ENCODE peak calls at places on chromosomes 3 and 15, in seven cellular contexts. One of them, this sample, is unnamed.

GRCh38 chr3:139585820-139586219 is 46.3 kb upstream of the RBP1 start:
- DNase-seq in PC-9: no peak
- DNase-seq in CD4-positive, alpha-beta memory T cell: no peak
- DNase-seq in psoas muscle: no peak
- DNase-seq in dorsolateral prefrontal cortex: no peak
- DNase-seq in Panc1: no peak
- DNase-seq in heart left ventricle: no peak
- DNase-seq in this sample: no peak

GRCh38 chr15:86653344-86654192 is 573.9 kb downstream of the AGBL1 start:
- DNase-seq in PC-9: no peak
- DNase-seq in CD4-positive, alpha-beta memory T cell: peak; percentile 48
- DNase-seq in psoas muscle: no peak
- DNase-seq in dorsolateral prefrontal cortex: no peak
- DNase-seq in Panc1: no peak
- DNase-seq in heart left ventricle: no peak
- DNase-seq in this sample: no peak

GRCh38 chr3:129039271-129040038 is 21.1 kb upstream of the GP9 start:
- DNase-seq in PC-9: peak; percentile 48
- DNase-seq in CD4-positive, alpha-beta memory T cell: no peak
- DNase-seq in psoas muscle: no peak
- DNase-seq in dorsolateral prefrontal cortex: no peak
- DNase-seq in Panc1: no peak
- DNase-seq in heart left ventricle: no peak
- DNase-seq in this sample: peak; percentile 40

GRCh38 chr15:60592386-60593339 is 113.7 kb upstream of the ICE2 start:
- DNase-seq in PC-9: peak; percentile 67
- DNase-seq in CD4-positive, alpha-beta memory T cell: peak; percentile 91
- DNase-seq in psoas muscle: peak; percentile 88
- DNase-seq in dorsolateral prefrontal cortex: peak; percentile 84
- DNase-seq in Panc1: no peak
- DNase-seq in heart left ventricle: peak; percentile 90
- DNase-seq in this sample: peak; percentile 61

GRCh38 chr3:105388199-105388598 is 21.5 kb downstream of the ALCAM start:
- DNase-seq in PC-9: no peak
- DNase-seq in CD4-positive, alpha-beta memory T cell: no peak
- DNase-seq in psoas muscle: no peak
- DNase-seq in dorsolateral prefrontal cortex: no peak
- DNase-seq in Panc1: no peak
- DNase-seq in heart left ventricle: no peak
- DNase-seq in this sample: no peak

GRCh38 chr3:193744048-193744821 is 151.2 kb downstream of the OPA1 start:
- DNase-seq in PC-9: no peak
- DNase-seq in CD4-positive, alpha-beta memory T cell: no peak
- DNase-seq in psoas muscle: no peak
- DNase-seq in dorsolateral prefrontal cortex: no peak
- DNase-seq in Panc1: no peak
- DNase-seq in heart left ventricle: no peak
- DNase-seq in this sample: no peak

GRCh38 chr3:114646521-114646920 is 352.7 kb downstream of the TIGIT start:
- DNase-seq in PC-9: no peak
- DNase-seq in CD4-positive, alpha-beta memory T cell: no peak
- DNase-seq in psoas muscle: no peak
- DNase-seq in dorsolateral prefrontal cortex: no peak
- DNase-seq in Panc1: no peak
- DNase-seq in heart left ventricle: no peak
- DNase-seq in this sample: no peak

GRCh38 chr15:74662064-74662860 is 33.6 kb downstream of the EDC3 start:
- DNase-seq in PC-9: no peak
- DNase-seq in CD4-positive, alpha-beta memory T cell: no peak
- DNase-seq in psoas muscle: no peak
- DNase-seq in dorsolateral prefrontal cortex: no peak
- DNase-seq in Panc1: no peak
- DNase-seq in heart left ventricle: no peak
- DNase-seq in this sample: no peak

GRCh38 chr3:88231207-88231606 is 81.4 kb downstream of the C3orf38 start:
- DNase-seq in PC-9: no peak
- DNase-seq in CD4-positive, alpha-beta memory T cell: no peak
- DNase-seq in psoas muscle: no peak
- DNase-seq in dorsolateral prefrontal cortex: no peak
- DNase-seq in Panc1: no peak
- DNase-seq in heart left ventricle: no peak
- DNase-seq in this sample: no peak

GRCh38 chr3:36957862-36958686 is 13.2 kb upstream of the TRANK1 start:
- DNase-seq in PC-9: no peak
- DNase-seq in CD4-positive, alpha-beta memory T cell: no peak
- DNase-seq in psoas muscle: no peak
- DNase-seq in dorsolateral prefrontal cortex: no peak
- DNase-seq in Panc1: no peak
- DNase-seq in heart left ventricle: no peak
- DNase-seq in this sample: no peak

GRCh38 chr15:68510558-68510957 is 68.2 kb upstream of the CORO2B start:
- DNase-seq in PC-9: no peak
- DNase-seq in CD4-positive, alpha-beta memory T cell: no peak
- DNase-seq in psoas muscle: no peak
- DNase-seq in dorsolateral prefrontal cortex: no peak
- DNase-seq in Panc1: no peak
- DNase-seq in heart left ventricle: no peak
- DNase-seq in this sample: no peak

GRCh38 chr15:101607102-101607501 is 45.1 kb downstream of the TM2D3 start:
- DNase-seq in PC-9: no peak
- DNase-seq in CD4-positive, alpha-beta memory T cell: no peak
- DNase-seq in psoas muscle: no peak
- DNase-seq in dorsolateral prefrontal cortex: no peak
- DNase-seq in Panc1: no peak
- DNase-seq in heart left ventricle: no peak
- DNase-seq in this sample: no peak

GRCh38 chr3:191369081-191370010 is 39.0 kb upstream of the UTS2B start:
- DNase-seq in PC-9: no peak
- DNase-seq in CD4-positive, alpha-beta memory T cell: no peak
- DNase-seq in psoas muscle: no peak
- DNase-seq in dorsolateral prefrontal cortex: no peak
- DNase-seq in Panc1: no peak
- DNase-seq in heart left ventricle: no peak
- DNase-seq in this sample: no peak

GRCh38 chr3:127019449-127019848 is 36.5 kb downstream of the PLXNA1 start:
- DNase-seq in PC-9: peak; percentile 65
- DNase-seq in CD4-positive, alpha-beta memory T cell: no peak
- DNase-seq in psoas muscle: no peak
- DNase-seq in dorsolateral prefrontal cortex: no peak
- DNase-seq in Panc1: no peak
- DNase-seq in heart left ventricle: no peak
- DNase-seq in this sample: no peak

GRCh38 chr3:126983653-126984390 is 907 bp downstream of the PLXNA1 start:
- DNase-seq in PC-9: peak; percentile 66
- DNase-seq in CD4-positive, alpha-beta memory T cell: peak; percentile 30
- DNase-seq in psoas muscle: no peak
- DNase-seq in dorsolateral prefrontal cortex: no peak
- DNase-seq in Panc1: no peak
- DNase-seq in heart left ventricle: no peak
- DNase-seq in this sample: peak; percentile 39

GRCh38 chr15:82858932-82859331 is 49.5 kb downstream of the WHAMM start:
- DNase-seq in PC-9: no peak
- DNase-seq in CD4-positive, alpha-beta memory T cell: no peak
- DNase-seq in psoas muscle: no peak
- DNase-seq in dorsolateral prefrontal cortex: no peak
- DNase-seq in Panc1: no peak
- DNase-seq in heart left ventricle: no peak
- DNase-seq in this sample: no peak

GRCh38 chr15:78878356-78878755 is 5.7 kb downstream of the MORF4L1 start:
- DNase-seq in PC-9: no peak
- DNase-seq in CD4-positive, alpha-beta memory T cell: no peak
- DNase-seq in psoas muscle: no peak
- DNase-seq in dorsolateral prefrontal cortex: no peak
- DNase-seq in Panc1: no peak
- DNase-seq in heart left ventricle: no peak
- DNase-seq in this sample: no peak

GRCh38 chr3:127365383-127365782 is 77.5 kb upstream of the PRR20G start:
- DNase-seq in PC-9: no peak
- DNase-seq in CD4-positive, alpha-beta memory T cell: no peak
- DNase-seq in psoas muscle: no peak
- DNase-seq in dorsolateral prefrontal cortex: no peak
- DNase-seq in Panc1: no peak
- DNase-seq in heart left ventricle: no peak
- DNase-seq in this sample: no peak

GRCh38 chr3:74613060-74613459 is 1.4 kb downstream of the CNTN3 start:
- DNase-seq in PC-9: no peak
- DNase-seq in CD4-positive, alpha-beta memory T cell: no peak
- DNase-seq in psoas muscle: no peak
- DNase-seq in dorsolateral prefrontal cortex: no peak
- DNase-seq in Panc1: no peak
- DNase-seq in heart left ventricle: no peak
- DNase-seq in this sample: no peak

GRCh38 chr3:178320481-178321352 is 215.5 kb upstream of the KCNMB2 start:
- DNase-seq in PC-9: peak; percentile 12
- DNase-seq in CD4-positive, alpha-beta memory T cell: no peak
- DNase-seq in psoas muscle: no peak
- DNase-seq in dorsolateral prefrontal cortex: no peak
- DNase-seq in Panc1: no peak
- DNase-seq in heart left ventricle: peak; percentile 65
- DNase-seq in this sample: no peak

GRCh38 chr15:84600331-84600686 is 500 bp upstream of the ZSCAN2 start:
- DNase-seq in PC-9: peak; percentile 76
- DNase-seq in CD4-positive, alpha-beta memory T cell: peak; percentile 51
- DNase-seq in psoas muscle: peak; percentile 87
- DNase-seq in dorsolateral prefrontal cortex: peak; percentile 67
- DNase-seq in Panc1: peak; percentile 76
- DNase-seq in heart left ventricle: peak; percentile 85
- DNase-seq in this sample: peak; percentile 90
- H3K27ac ChIP-seq in PC-9: peak overlapping the region; percentile 24
- H3K27ac ChIP-seq in CD4-positive, alpha-beta memory T cell: peak overlapping the region; percentile 59
- H3K27ac ChIP-seq in psoas muscle: peak overlapping the region; percentile 82
- H3K27ac ChIP-seq in dorsolateral prefrontal cortex: peak overlapping the region; percentile 80
- H3K27ac ChIP-seq in Panc1: no peak overlapping the region
- H3K27ac ChIP-seq in heart left ventricle: no peak overlapping the region
- H3K27ac ChIP-seq in this sample: no peak overlapping the region

DNA sequence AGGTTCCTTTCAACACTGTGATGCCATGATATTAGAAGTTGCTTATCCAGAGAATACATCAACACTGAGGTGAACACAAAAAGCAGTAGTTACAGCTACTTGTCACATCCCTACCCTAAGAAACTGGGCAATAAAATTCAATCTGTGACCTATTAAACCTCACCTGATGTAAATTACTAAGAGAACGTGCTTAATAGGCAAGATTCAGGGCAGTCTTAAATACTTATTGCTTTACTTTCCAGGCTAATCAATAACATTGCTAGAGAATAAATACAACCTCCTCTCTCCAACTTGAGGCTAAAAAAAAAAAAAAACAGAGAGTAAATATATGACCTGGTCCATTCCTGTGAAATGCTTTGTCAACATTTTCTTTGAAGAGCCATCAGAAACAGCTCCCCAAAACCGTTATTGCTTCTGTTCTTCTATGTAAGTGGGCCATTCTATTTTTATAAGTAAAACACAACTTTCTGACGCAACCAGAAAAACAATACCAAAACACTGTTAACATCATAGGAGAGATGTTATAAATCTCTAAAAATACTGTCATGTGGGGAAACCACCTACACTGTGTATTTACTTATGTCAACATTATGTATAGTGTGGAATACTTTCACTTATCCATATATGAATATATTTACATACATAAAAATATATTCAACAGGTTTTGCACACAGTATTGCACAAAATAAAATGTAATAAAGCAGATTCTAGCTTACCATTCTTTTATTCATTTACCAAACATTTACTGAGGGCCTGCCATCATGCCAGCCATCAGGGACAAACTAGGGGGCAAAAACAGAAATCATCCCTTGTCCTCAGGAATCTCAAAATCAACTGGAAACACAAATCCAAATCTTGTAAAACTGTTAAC is 2.7 kb downstream of the NKIRAS1 start:
- DNase-seq in PC-9: no peak
- DNase-seq in CD4-positive, alpha-beta memory T cell: no peak
- DNase-seq in psoas muscle: no peak
- DNase-seq in dorsolateral prefrontal cortex: no peak
- DNase-seq in Panc1: no peak
- DNase-seq in heart left ventricle: no peak
- DNase-seq in this sample: no peak
- H3K27ac ChIP-seq in PC-9: no peak overlapping the region
- H3K27ac ChIP-seq in CD4-positive, alpha-beta memory T cell: no peak overlapping the region
- H3K27ac ChIP-seq in psoas muscle: no peak overlapping the region
- H3K27ac ChIP-seq in dorsolateral prefrontal cortex: no peak overlapping the region
- H3K27ac ChIP-seq in Panc1: peak overlapping the region; percentile 12
- H3K27ac ChIP-seq in heart left ventricle: no peak overlapping the region
- H3K27ac ChIP-seq in this sample: no peak overlapping the region

GRCh38 chr3:42730294-42730693 is 27.7 kb upstream of the HHATL start:
- DNase-seq in PC-9: no peak
- DNase-seq in CD4-positive, alpha-beta memory T cell: no peak
- DNase-seq in psoas muscle: no peak
- DNase-seq in dorsolateral prefrontal cortex: no peak
- DNase-seq in Panc1: no peak
- DNase-seq in heart left ventricle: no peak
- DNase-seq in this sample: no peak

GRCh38 chr3:42730706-42731420 is 28.3 kb upstream of the HHATL start:
- DNase-seq in PC-9: no peak
- DNase-seq in CD4-positive, alpha-beta memory T cell: no peak
- DNase-seq in psoas muscle: no peak
- DNase-seq in dorsolateral prefrontal cortex: no peak
- DNase-seq in Panc1: no peak
- DNase-seq in heart left ventricle: no peak
- DNase-seq in this sample: peak; percentile 29

GRCh38 chr3:42728056-42728455 is 25.5 kb upstream of the HHATL start:
- DNase-seq in PC-9: no peak
- DNase-seq in CD4-positive, alpha-beta memory T cell: no peak
- DNase-seq in psoas muscle: no peak
- DNase-seq in dorsolateral prefrontal cortex: peak; percentile 67
- DNase-seq in Panc1: no peak
- DNase-seq in heart left ventricle: peak; percentile 51
- DNase-seq in this sample: no peak

GRCh38 chr3:42728668-42729364 is 26.2 kb upstream of the HHATL start:
- DNase-seq in PC-9: no peak
- DNase-seq in CD4-positive, alpha-beta memory T cell: no peak
- DNase-seq in psoas muscle: no peak
- DNase-seq in dorsolateral prefrontal cortex: no peak
- DNase-seq in Panc1: no peak
- DNase-seq in heart left ventricle: no peak
- DNase-seq in this sample: no peak

GRCh38 chr3:42729404-42730145 is 27.0 kb upstream of the HHATL start:
- DNase-seq in PC-9: no peak
- DNase-seq in CD4-positive, alpha-beta memory T cell: no peak
- DNase-seq in psoas muscle: no peak
- DNase-seq in dorsolateral prefrontal cortex: no peak
- DNase-seq in Panc1: no peak
- DNase-seq in heart left ventricle: no peak
- DNase-seq in this sample: no peak
- H3K27ac ChIP-seq in PC-9: no peak overlapping the region
- H3K27ac ChIP-seq in CD4-positive, alpha-beta memory T cell: no peak overlapping the region
- H3K27ac ChIP-seq in psoas muscle: peak overlapping the region; percentile 73
- H3K27ac ChIP-seq in dorsolateral prefrontal cortex: peak overlapping the region; percentile 100
- H3K27ac ChIP-seq in Panc1: no peak overlapping the region
- H3K27ac ChIP-seq in heart left ventricle: peak overlapping the region; percentile 87
- H3K27ac ChIP-seq in this sample: no peak overlapping the region

DNA sequence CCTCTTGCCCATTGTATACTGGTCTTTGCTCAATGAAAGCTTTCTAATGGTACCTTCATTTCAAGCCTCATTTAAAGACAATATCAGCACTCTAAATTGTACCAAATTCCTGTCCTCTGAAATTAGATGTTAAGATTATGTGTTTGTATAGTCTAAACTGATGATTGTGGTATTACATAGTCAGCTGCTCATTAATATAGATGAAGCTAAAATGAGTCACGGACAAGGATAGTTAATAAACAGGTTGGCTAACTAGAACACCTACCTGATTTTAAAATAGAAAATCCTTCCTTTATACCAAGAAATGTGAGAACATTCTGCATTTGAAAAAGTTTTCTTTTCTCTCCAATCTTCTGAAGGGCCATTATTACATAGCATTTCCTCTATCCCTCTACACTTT is 2.9 kb downstream of the PRKCI start:
- DNase-seq in PC-9: no peak
- DNase-seq in CD4-positive, alpha-beta memory T cell: no peak
- DNase-seq in psoas muscle: no peak
- DNase-seq in dorsolateral prefrontal cortex: no peak
- DNase-seq in Panc1: no peak
- DNase-seq in heart left ventricle: no peak
- DNase-seq in this sample: no peak
- H3K27ac ChIP-seq in PC-9: no peak overlapping the region
- H3K27ac ChIP-seq in CD4-positive, alpha-beta memory T cell: no peak overlapping the region
- H3K27ac ChIP-seq in psoas muscle: no peak overlapping the region
- H3K27ac ChIP-seq in dorsolateral prefrontal cortex: no peak overlapping the region
- H3K27ac ChIP-seq in Panc1: no peak overlapping the region
- H3K27ac ChIP-seq in heart left ventricle: no peak overlapping the region
- H3K27ac ChIP-seq in this sample: no peak overlapping the region

This sample was measured in SJSA1.